ENCODE peak calls at places on chromosomes 5 and 9, in nine cellular contexts. H, F, E, N, L, G, X, Q and W are unnamed samples.

GRCh38 chr5:73298251-73299016 is 125.4 kb downstream of the TMEM174 start:
- DNase-seq in H (no peak), F (no peak), E (no peak), N (no peak), L (no peak), G (no peak), X (peak; percentile 44), Q (no peak), W (no peak)

GRCh38 chr5:66987949-66988838 is 208.4 kb downstream of the CD180 start:
- DNase-seq in H (no peak), F (no peak), E (no peak), N (peak; percentile 61), L (no peak), G (no peak), X (no peak), Q (no peak), W (no peak)

GRCh38 chr9:2093920-2094597 is 78.9 kb downstream of the SMARCA2 start:
- DNase-seq in H (no peak), F (no peak), E (no peak), N (no peak), L (no peak), G (peak; percentile 42), X (no peak), Q (no peak), W (peak; percentile 86)

GRCh38 chr9:123655681-123656423 is 274.1 kb downstream of the DENND1A start:
- DNase-seq in H (no peak), F (no peak), E (no peak), N (no peak), L (no peak), G (no peak), X (no peak), Q (no peak), W (no peak)

GRCh38 chr5:2000591-2000990 is 117.9 kb upstream of the IRX4 start:
- DNase-seq in H (no peak), F (no peak), E (no peak), N (no peak), L (no peak), G (no peak), X (no peak), Q (no peak), W (no peak)

GRCh38 chr9:134165357-134166315 is 1.3 kb upstream of the RNU6ATAC start:
- DNase-seq in H (peak; percentile 31), F (no peak), E (no peak), N (no peak), L (peak; percentile 92), G (no peak), X (peak; percentile 79), Q (no peak), W (peak; percentile 41)

GRCh38 chr5:178113141-178113787 is at the start of gene N4BP3:
- DNase-seq in H (peak; percentile 57), F (no peak), E (no peak), N (peak; percentile 72), L (peak; percentile 92), G (peak; percentile 92), X (no peak), Q (no peak), W (peak; percentile 83)

GRCh38 chr5:178350361-178351220 is 118.0 kb upstream of the PHYKPL start:
- DNase-seq in H (no peak), F (no peak), E (no peak), N (no peak), L (peak; percentile 58), G (peak; percentile 39), X (peak; percentile 42), Q (no peak), W (peak; percentile 46)

GRCh38 chr5:72066658-72067057 is 40.6 kb upstream of the MAP1B start:
- DNase-seq in H (no peak), F (no peak), E (no peak), N (no peak), L (no peak), G (no peak), X (no peak), Q (no peak), W (no peak)

GRCh38 chr5:72070519-72070918 is 36.8 kb upstream of the MAP1B start:
- DNase-seq in H (no peak), F (no peak), E (no peak), N (no peak), L (no peak), G (no peak), X (no peak), Q (no peak), W (no peak)

GRCh38 chr5:72064801-72065570 is 42.3 kb upstream of the MAP1B start:
- DNase-seq in H (no peak), F (no peak), E (no peak), N (no peak), L (no peak), G (no peak), X (no peak), Q (no peak), W (no peak)

GRCh38 chr5:72065751-72066255 is 41.5 kb upstream of the MAP1B start:
- DNase-seq in H (no peak), F (no peak), E (no peak), N (no peak), L (no peak), G (no peak), X (no peak), Q (no peak), W (no peak)

DNA sequence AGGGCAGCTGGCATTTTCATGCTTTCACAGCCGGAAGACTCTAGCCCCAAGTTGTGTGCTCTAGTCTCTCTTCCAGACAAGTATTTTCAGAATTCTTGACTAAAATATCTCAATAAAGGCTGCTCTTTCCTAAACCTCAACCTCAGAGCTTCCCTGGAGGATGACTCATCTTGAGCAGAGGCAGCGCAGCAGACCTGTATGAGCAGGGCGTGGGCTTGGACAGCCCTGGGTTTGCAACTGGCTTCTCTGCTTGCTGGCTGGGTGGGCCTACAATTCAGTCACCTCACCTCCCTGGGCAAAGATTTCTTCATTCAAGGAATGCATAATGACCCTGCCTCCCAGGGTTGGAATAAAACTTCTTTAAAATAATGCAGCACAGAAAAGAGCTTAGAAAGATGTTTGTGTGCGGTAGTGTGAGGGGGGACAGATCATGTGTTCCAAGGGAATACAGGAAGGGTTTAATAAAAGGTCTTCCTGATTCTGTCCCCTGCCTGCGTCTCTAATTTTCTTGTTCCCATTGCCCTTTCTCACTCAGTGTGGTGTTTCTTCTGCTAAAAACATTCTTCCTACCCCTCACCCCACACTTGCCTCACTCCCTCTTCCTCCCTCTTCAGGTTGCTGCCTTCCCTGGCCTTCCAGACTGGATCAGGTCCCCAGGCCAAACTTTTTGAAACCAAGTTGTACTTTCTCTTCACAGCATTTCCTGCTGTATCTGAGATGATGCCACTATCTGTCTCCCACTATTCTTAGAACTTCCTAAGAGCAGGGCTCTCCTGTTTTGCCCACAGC is 39.4 kb upstream of the MAP1B start:
- DNase-seq in H (no peak), F (no peak), E (no peak), N (no peak), L (no peak), G (no peak), X (no peak), Q (no peak), W (no peak)
- H3K4me3 ChIP-seq in H (no peak overlapping the region), F (no peak overlapping the region), E (no peak overlapping the region), N (no peak overlapping the region), L (no peak overlapping the region), G (no peak overlapping the region), X (no peak overlapping the region), Q (no peak overlapping the region), W (no peak overlapping the region)

DNA sequence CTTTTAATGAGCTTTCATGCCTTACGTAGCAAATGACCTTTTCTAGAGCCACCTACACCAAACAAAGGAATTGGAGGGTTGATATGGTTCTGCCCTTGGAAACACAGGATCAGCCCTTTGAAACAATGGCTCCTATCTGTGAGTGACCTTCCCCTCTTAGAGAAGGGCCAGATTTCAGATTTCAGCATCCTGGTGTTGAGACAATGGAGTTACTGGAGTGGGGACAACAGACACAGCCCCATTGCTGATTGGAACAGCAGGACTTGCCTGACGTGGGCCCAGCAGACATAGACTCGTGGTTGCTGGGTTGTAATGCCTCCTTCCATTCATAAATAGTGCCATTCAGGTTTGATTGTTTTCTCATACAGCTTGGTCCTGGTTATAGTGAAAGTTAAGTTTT is 96.0 kb downstream of the GALNT10 start:
- DNase-seq in H (no peak), F (no peak), E (no peak), N (no peak), L (no peak), G (no peak), X (peak; percentile 60), Q (no peak), W (no peak)
- H3K4me1 ChIP-seq in H (peaks cover 41% of the 10 kb centered on the region), F (peaks cover 43% of the 10 kb centered on the region), E (peaks cover 32% of the 10 kb centered on the region), N (no peaks in the 10 kb centered on the region), L (peaks cover 47% of the 10 kb centered on the region), G (peaks cover 46% of the 10 kb centered on the region), X (peaks cover 2% of the 10 kb centered on the region), Q (no peaks in the 10 kb centered on the region), W (peaks cover 23% of the 10 kb centered on the region)

GRCh38 chr9:136594492-136594891 is 48.6 kb upstream of the NOTCH1 start:
- DNase-seq in H (no peak), F (no peak), E (no peak), N (no peak), L (no peak), G (no peak), X (no peak), Q (no peak), W (no peak)

GRCh38 chr9:136597141-136597885 is 51.5 kb upstream of the NOTCH1 start:
- DNase-seq in H (no peak), F (no peak), E (no peak), N (no peak), L (no peak), G (no peak), X (peak; percentile 46), Q (no peak), W (no peak)

GRCh38 chr9:136595245-136596218 is 49.7 kb upstream of the NOTCH1 start:
- DNase-seq in H (no peak), F (no peak), E (no peak), N (no peak), L (no peak), G (no peak), X (peak; percentile 36), Q (no peak), W (no peak)

GRCh38 chr9:136596630-136597031 is 50.8 kb upstream of the NOTCH1 start:
- DNase-seq in H (no peak), F (no peak), E (no peak), N (no peak), L (no peak), G (no peak), X (peak; percentile 78), Q (no peak), W (no peak)

DNA sequence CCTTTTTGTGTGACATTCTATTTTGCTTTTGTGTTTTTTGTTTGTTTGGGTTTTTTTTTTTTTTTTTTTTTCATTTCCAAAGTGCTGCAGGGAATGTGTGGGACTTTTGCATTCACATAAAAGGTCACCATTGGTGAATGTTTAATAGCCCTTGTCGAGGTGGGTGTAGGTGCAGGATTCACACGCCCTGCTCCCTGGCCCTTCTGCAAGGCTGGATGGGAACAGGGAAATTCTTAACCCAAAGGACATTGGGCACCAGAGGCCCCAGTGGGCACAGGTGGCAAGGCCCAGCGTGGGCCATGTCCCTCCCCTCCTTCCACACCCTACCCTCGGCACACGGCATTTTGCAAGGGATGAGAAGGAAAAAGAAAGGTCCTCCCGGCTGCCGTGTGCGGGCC is 50.4 kb upstream of the NOTCH1 start:
- DNase-seq in H (no peak), F (no peak), E (no peak), N (no peak), L (no peak), G (no peak), X (no peak), Q (no peak), W (no peak)
- H3K27ac ChIP-seq in H (no peak overlapping the region), F (no peak overlapping the region), E (no peak overlapping the region), N (no peak overlapping the region), L (no peak overlapping the region), G (no peak overlapping the region), X (no peak overlapping the region), Q (no peak overlapping the region), W (no peak overlapping the region)

GRCh38 chr9:137298983-137299521 is 3.0 kb downstream of the NRARP start:
- DNase-seq in H (no peak), F (no peak), E (no peak), N (no peak), L (no peak), G (no peak), X (peak; percentile 41), Q (no peak), W (no peak)

GRCh38 chr9:137302176-137303030 is at the start of gene NRARP:
- DNase-seq in H (peak; percentile 92), F (peak; percentile 91), E (no peak), N (peak; percentile 90), L (peak; percentile 96), G (peak; percentile 100), X (peak; percentile 97), Q (peak; percentile 87), W (peak; percentile 90)

GRCh38 chr9:137299938-137300337 is 2.1 kb downstream of the NRARP start:
- DNase-seq in H (peak; percentile 64), F (peak; percentile 23), E (no peak), N (peak; percentile 39), L (no peak), G (no peak), X (peak; percentile 76), Q (no peak), W (peak; percentile 65)

GRCh38 chr9:137301086-137301947 is 754 bp downstream of the NRARP start:
- DNase-seq in H (no peak), F (peak; percentile 34), E (no peak), N (peak; percentile 66), L (no peak), G (no peak), X (peak; percentile 75), Q (no peak), W (peak; percentile 52)

GRCh38 chr9:137300607-137301085 is 1.4 kb downstream of the NRARP start:
- DNase-seq in H (peak; percentile 35), F (peak; percentile 21), E (no peak), N (peak; percentile 66), L (no peak), G (no peak), X (peak; percentile 31), Q (no peak), W (peak; percentile 65)
- H3K4me3 ChIP-seq in H (peak overlapping the region; percentile 55), F (peak overlapping the region; percentile 80), E (peak overlapping the region; percentile 70), N (peak overlapping the region; percentile 60), L (peak overlapping the region; percentile 56), G (peak overlapping the region; percentile 41), X (peak overlapping the region; percentile 76), Q (peak overlapping the region; percentile 44), W (peak overlapping the region; percentile 5)